ENCODE peak calls at places on chromosomes 5 and 9, in nine cellular contexts. N is sigmoid colon, K is body of pancreas, U is spleen, L is upper lobe of left lung, C is heart left ventricle, R is A549, X is HepG2, D is ovary. Z is an unnamed sample.

GRCh38 chr5:37787742-37788141 is 52.1 kb downstream of the GDNF start:
- DNase-seq in X (peak; percentile 17), D (no peak), C (no peak), L (no peak), K (no peak), N (no peak), R (no peak), U (no peak), Z (no peak)

GRCh38 chr5:181028032-181028819 is 11.8 kb upstream of the BTNL9 start:
- DNase-seq in K (peak; percentile 74), R (peak; percentile 71), X (no peak), U (peak; percentile 64), D (no peak), N (no peak), L (no peak), C (no peak), Z (no peak)

GRCh38 chr9:90449213-90449925 is 193.3 kb downstream of the DIRAS2 start:
- DNase-seq in R (no peak), L (no peak), N (no peak), C (no peak), U (no peak), X (no peak), K (no peak), D (no peak), Z (no peak)

GRCh38 chr5:138641547-138642298 is 66.5 kb upstream of the HSPA9 start:
- DNase-seq in K (peak; percentile 80), C (peak; percentile 61), X (peak; percentile 50), L (peak; percentile 60), R (peak; percentile 62), N (no peak), D (peak; percentile 27), U (peak; percentile 81), Z (peak; percentile 72)

GRCh38 chr9:106862946-106863740 is at the start of gene ZNF462:
- DNase-seq in N (peak; percentile 81), X (no peak), R (peak; percentile 43), L (no peak), D (peak; percentile 65), K (peak; percentile 40), C (peak; percentile 58), U (no peak), Z (no peak)

GRCh38 chr9:31153250-31153840 is 1231.1 kb upstream of the ACO1 start:
- DNase-seq in L (no peak), D (no peak), N (no peak), U (no peak), X (no peak), K (no peak), R (no peak), C (no peak), Z (no peak)

GRCh38 chr9:7536310-7536939 is 263.2 kb downstream of the DMAC1 start:
- DNase-seq in X (peak; percentile 45), N (no peak), R (peak; percentile 21), K (peak; percentile 64), C (peak; percentile 42), U (no peak), D (no peak), L (peak; percentile 26), Z (no peak)

GRCh38 chr9:5263568-5264218 is 32.5 kb downstream of the INSL4 start:
- DNase-seq in N (no peak), K (peak; percentile 20), X (peak; percentile 15), C (no peak), U (no peak), D (no peak), L (no peak), R (peak; percentile 22), Z (no peak)

GRCh38 chr5:149073217-149073616 is 10.4 kb upstream of the SH3TC2 start:
- DNase-seq in N (no peak), D (no peak), U (no peak), R (no peak), X (no peak), C (no peak), L (no peak), K (no peak), Z (no peak)

GRCh38 chr5:45677524-45677923 is 18.7 kb downstream of the HCN1 start:
- DNase-seq in K (no peak), D (no peak), X (no peak), R (no peak), N (no peak), L (no peak), U (no peak), C (no peak), Z (no peak)

GRCh38 chr5:79875230-79875629 is 115.8 kb downstream of the MTX3 start:
- DNase-seq in R (no peak), U (no peak), X (no peak), N (no peak), C (peak; percentile 62), D (no peak), L (no peak), K (no peak), Z (no peak)

GRCh38 chr9:38421498-38422211 is 2.6 kb downstream of the IGFBPL1 start:
- DNase-seq in L (no peak), X (no peak), N (no peak), K (no peak), C (no peak), R (no peak), U (no peak), D (no peak), Z (no peak)

GRCh38 chr5:124685404-124685930 is 61.0 kb downstream of the ZNF608 start:
- DNase-seq in N (no peak), C (no peak), L (no peak), U (no peak), K (no peak), R (no peak), D (no peak), X (no peak), Z (no peak)

GRCh38 chr5:89255845-89256463 is 373.0 kb upstream of the MEF2C start:
- DNase-seq in C (no peak), D (no peak), R (peak; percentile 3), U (no peak), N (no peak), L (no peak), K (no peak), X (no peak), Z (no peak)

GRCh38 chr5:140381972-140382371 is 19.7 kb upstream of the ANKHD1 start:
- DNase-seq in K (no peak), D (no peak), U (no peak), R (no peak), L (no peak), X (no peak), C (no peak), N (no peak), Z (no peak)

GRCh38 chr9:22139261-22139660 is 130.2 kb upstream of the CDKN2B start:
- DNase-seq in C (no peak), U (no peak), R (no peak), N (no peak), L (no peak), D (no peak), K (no peak), X (no peak), Z (no peak)

DNA sequence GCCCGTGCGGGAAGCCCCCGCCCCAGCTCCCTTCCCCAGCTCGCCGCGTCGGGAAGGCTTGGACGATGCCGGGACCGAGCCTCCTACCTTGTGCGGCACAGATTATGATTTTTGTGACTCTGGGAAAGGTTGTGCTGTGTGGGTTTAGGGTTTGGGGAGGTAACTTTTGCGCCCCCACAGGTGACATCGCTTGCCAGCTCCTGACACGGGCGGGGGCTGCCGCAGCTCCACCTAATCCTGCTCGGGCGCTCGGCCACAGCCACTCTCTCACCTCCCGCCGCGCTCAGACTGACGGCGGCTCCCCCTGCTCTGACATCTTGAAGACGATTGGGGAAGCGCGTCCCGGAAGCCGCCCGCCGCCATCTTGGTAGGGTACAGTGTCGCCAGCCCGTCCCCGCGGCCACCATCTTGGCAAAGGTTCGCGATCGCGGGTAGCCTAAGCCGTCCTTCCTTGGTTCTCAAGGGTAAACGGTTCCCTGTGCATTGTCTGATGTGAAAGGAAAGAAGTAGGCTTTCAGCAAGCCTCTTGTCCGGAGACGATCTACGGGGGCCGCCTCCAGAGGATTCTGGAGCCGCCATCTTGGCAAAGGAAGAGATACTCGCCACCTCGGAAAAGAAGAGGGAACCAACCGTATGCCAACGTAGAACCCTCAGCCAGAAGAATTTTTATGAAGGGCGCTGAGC is 1.7 kb upstream of the NR3C1 start:
- DNase-seq in C (peak; percentile 90), D (peak; percentile 84), U (peak; percentile 97), R (peak; percentile 42), K (peak; percentile 84), N (peak; percentile 92), L (peak; percentile 83), X (peak; percentile 59), Z (peak; percentile 97)
- TF ChIP-seq POLR2A in C (peak; percentile 56), D (peak; percentile 23), U (no peak), R (peak; percentile 44), K (peak; percentile 83), N (peak; percentile 12), L (peak; percentile 30), X (peak; percentile 42), Z (peak; percentile 52)

DNA sequence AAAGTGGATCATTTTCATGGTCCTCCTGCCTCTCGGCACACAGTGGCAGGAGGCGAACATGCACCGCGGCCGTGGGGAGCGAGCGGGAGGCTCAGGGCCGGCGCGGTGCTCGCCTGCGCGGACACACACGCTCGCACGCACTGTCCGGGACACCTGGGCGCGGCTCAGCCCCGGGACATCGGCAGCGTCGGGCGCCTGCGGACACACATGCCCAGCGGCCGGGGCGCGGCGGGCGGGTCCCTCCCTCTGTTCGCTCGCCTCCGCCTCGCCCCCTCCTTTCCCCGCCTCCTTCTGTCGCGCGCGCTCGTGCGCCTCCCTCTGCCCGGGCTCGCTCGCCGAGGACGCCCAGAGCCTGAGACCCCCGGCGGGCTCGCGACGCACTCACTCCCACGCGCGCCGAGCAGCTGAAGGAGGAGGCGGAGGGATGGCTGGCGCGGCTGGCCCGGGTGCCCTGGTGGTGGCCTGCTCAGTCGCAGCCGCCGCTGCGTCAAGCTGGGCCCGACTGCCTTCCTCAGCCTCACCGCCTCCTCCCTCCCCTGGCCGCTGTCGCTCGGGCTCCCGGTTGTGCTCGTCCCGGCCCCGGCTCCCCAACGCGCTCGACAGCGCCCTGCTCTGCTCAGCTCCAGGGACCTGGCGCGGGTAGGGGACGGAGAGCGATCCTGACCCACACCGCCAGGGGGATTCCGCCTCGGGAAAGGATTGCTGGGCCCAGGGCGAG is at the start of gene FRMD3:
- DNase-seq in U (peak; percentile 93), K (peak; percentile 85), N (peak; percentile 90), R (peak; percentile 78), L (peak; percentile 82), C (peak; percentile 92), D (peak; percentile 56), X (peak; percentile 73), Z (peak; percentile 82)
- TF ChIP-seq CTCF in U (peak; percentile 70), K (peak; percentile 76), N (peak; percentile 56), R (peak; percentile 60), L (peak; percentile 85), C (peak; percentile 79), D (peak; percentile 40), X (peak; percentile 90), Z (peak; percentile 30)

DNA sequence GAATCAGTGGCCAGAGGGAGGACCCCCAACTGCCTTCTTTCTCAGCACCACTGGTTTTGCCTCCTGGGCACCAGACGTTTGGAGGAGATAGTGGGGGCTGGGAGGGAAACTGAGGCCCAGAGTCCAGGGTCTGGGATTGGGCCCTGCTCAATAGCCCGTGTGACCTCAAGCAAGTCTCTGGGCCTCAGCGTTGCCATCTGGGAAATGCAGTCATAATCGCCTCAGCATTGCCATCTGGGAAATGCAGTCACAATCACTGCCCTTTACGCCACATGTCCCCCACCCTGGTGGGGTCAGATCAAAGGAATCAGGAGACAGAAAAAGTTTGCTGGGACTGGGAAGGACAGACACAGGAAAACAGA is 1.6 kb downstream of the SH2D3C start:
- DNase-seq in D (no peak), C (no peak), K (no peak), N (no peak), L (no peak), X (no peak), R (no peak), U (no peak), Z (no peak)
- H3K4me1 ChIP-seq in D (no peaks in the 10 kb centered on the region), C (peaks cover 18% of the 10 kb centered on the region), K (peaks cover under 1% of the 10 kb centered on the region), N (peaks cover under 1% of the 10 kb centered on the region), L (peaks cover 29% of the 10 kb centered on the region), X (peaks cover 24% of the 10 kb centered on the region), R (peaks cover 9% of the 10 kb centered on the region), U (peaks cover 99% of the 10 kb centered on the region), Z (peaks cover 17% of the 10 kb centered on the region)

GRCh38 chr9:114587345-114588149 is at the start of gene ATP6V1G1:
- DNase-seq in L (peak; percentile 99), C (peak; percentile 100), R (peak; percentile 98), K (peak; percentile 100), N (peak; percentile 100), X (peak; percentile 97), U (peak; percentile 100), D (peak; percentile 100), Z (peak; percentile 100)
- TF ChIP-seq POLR2A in L (peak; percentile 95), C (peak; percentile 91), R (peak; percentile 88), K (peak; percentile 97), N (peak; percentile 86), X (peak; percentile 97), U (peak; percentile 61), D (peak; percentile 95), Z (peak; percentile 93)